ENCODE peak calls at places on chromosomes 12 and 14, in four cellular contexts. One of them, this sample, is unnamed. For H3K4me1, the result is how much of the 10 kb centered on the place peaks cover.

GRCh38 chr14:62934439-62934838 is 110.8 kb downstream of the KCNH5 start:
- DNase-seq in Karpas-422: no peak
- DNase-seq in PC-3: no peak
- DNase-seq in osteoblast: no peak
- DNase-seq in this sample: no peak

GRCh38 chr14:36069535-36069900 is 107.0 kb downstream of the PTCSC3 start:
- DNase-seq in Karpas-422: peak
- DNase-seq in PC-3: peak
- DNase-seq in osteoblast: no peak
- DNase-seq in this sample: peak

GRCh38 chr12:75634244-75635222 is 123.1 kb upstream of the KRR1 start:
- DNase-seq in Karpas-422: no peak
- DNase-seq in PC-3: no peak
- DNase-seq in osteoblast: no peak
- DNase-seq in this sample: no peak

GRCh38 chr12:41286426-41286825 is 98.3 kb downstream of the PDZRN4 start:
- DNase-seq in Karpas-422: no peak
- DNase-seq in PC-3: peak
- DNase-seq in osteoblast: no peak
- DNase-seq in this sample: peak

GRCh38 chr12:10151621-10152020 is 20.3 kb downstream of the OLR1 start:
- DNase-seq in Karpas-422: no peak
- DNase-seq in PC-3: no peak
- DNase-seq in osteoblast: no peak
- DNase-seq in this sample: no peak

GRCh38 chr12:124174949-124175348 is 119.9 kb upstream of the RFLNA start:
- DNase-seq in Karpas-422: no peak
- DNase-seq in PC-3: no peak
- DNase-seq in osteoblast: no peak
- DNase-seq in this sample: no peak

GRCh38 chr12:60279224-60279623 is 683.4 kb downstream of the SLC16A7 start:
- DNase-seq in Karpas-422: no peak
- DNase-seq in PC-3: peak
- DNase-seq in osteoblast: no peak
- DNase-seq in this sample: no peak

GRCh38 chr14:58243790-58244555 is 670 bp upstream of the PSMA3 start:
- DNase-seq in Karpas-422: peak
- DNase-seq in PC-3: peak
- DNase-seq in osteoblast: peak
- DNase-seq in this sample: peak

GRCh38 chr12:114476159-114476558 is 70.2 kb upstream of the TBX5 start:
- DNase-seq in Karpas-422: no peak
- DNase-seq in PC-3: peak
- DNase-seq in osteoblast: no peak
- DNase-seq in this sample: peak

GRCh38 chr12:127396720-127397119 is 870.2 kb upstream of the TMEM132C start:
- DNase-seq in Karpas-422: no peak
- DNase-seq in PC-3: no peak
- DNase-seq in osteoblast: no peak
- DNase-seq in this sample: no peak

GRCh38 chr12:109479761-109480160 is 2.3 kb downstream of the UBE3B start:
- DNase-seq in Karpas-422: no peak
- DNase-seq in PC-3: no peak
- DNase-seq in osteoblast: no peak
- DNase-seq in this sample: no peak

GRCh38 chr12:47903927-47904646 is 707 bp downstream of the VDR start:
- DNase-seq in Karpas-422: no peak
- DNase-seq in PC-3: peak
- DNase-seq in osteoblast: no peak
- DNase-seq in this sample: peak

GRCh38 chr14:57479197-57479596 is 14.5 kb downstream of the CCDC198 start:
- DNase-seq in Karpas-422: no peak
- DNase-seq in PC-3: no peak
- DNase-seq in osteoblast: no peak
- DNase-seq in this sample: no peak

GRCh38 chr12:108508243-108508642 is 6.8 kb upstream of the FICD start:
- DNase-seq in Karpas-422: no peak
- DNase-seq in PC-3: peak
- DNase-seq in osteoblast: no peak
- DNase-seq in this sample: no peak

GRCh38 chr14:46661728-46662127 is 10.1 kb upstream of the RPL10L start:
- DNase-seq in Karpas-422: no peak
- DNase-seq in PC-3: peak
- DNase-seq in osteoblast: no peak
- DNase-seq in this sample: peak

GRCh38 chr12:47834199-47835016 is 14.7 kb upstream of the HDAC7 start:
- DNase-seq in Karpas-422: peak
- DNase-seq in PC-3: no peak
- DNase-seq in osteoblast: peak
- DNase-seq in this sample: no peak

GRCh38 chr12:24615967-24616411 is 332.9 kb downstream of the BCAT1 start:
- DNase-seq in Karpas-422: no peak
- DNase-seq in PC-3: no peak
- DNase-seq in osteoblast: no peak
- DNase-seq in this sample: peak

DNA sequence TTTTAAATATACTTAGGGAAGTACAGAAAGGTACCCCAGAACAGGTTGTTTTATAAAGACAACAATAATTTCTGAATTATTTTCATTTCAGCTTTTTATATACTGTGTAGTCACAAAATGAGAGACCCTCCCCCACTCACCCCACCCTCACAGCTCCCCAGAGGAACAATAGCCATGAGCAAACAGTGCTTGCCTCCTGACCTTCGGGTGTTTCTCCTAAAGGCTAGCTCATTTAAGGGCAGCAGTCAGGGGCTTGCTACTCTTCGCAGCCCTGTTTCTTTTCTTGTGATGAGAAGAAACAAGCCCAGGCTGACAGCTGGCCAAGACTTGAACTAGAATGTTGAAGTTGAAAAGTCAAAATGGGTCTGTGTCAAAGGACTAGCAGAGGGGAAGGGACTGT is 133.9 kb upstream of the ARHGAP5 start:
- DNase-seq in Karpas-422: no peak
- DNase-seq in PC-3: no peak
- DNase-seq in osteoblast: no peak
- DNase-seq in this sample: no peak
- H3K4me1 ChIP-seq in Karpas-422: under half
- H3K4me1 ChIP-seq in PC-3: under half
- H3K4me1 ChIP-seq in osteoblast: under half
- H3K4me1 ChIP-seq in this sample: under half

GRCh38 chr12:31331242-31331641 is 5.3 kb upstream of the SINHCAF start:
- DNase-seq in Karpas-422: no peak
- DNase-seq in PC-3: no peak
- DNase-seq in osteoblast: no peak
- DNase-seq in this sample: no peak
- H3K4me2 ChIP-seq in Karpas-422: no peak
- H3K4me2 ChIP-seq in PC-3: no peak
- H3K4me2 ChIP-seq in osteoblast: no peak
- H3K4me2 ChIP-seq in this sample: no peak

DNA sequence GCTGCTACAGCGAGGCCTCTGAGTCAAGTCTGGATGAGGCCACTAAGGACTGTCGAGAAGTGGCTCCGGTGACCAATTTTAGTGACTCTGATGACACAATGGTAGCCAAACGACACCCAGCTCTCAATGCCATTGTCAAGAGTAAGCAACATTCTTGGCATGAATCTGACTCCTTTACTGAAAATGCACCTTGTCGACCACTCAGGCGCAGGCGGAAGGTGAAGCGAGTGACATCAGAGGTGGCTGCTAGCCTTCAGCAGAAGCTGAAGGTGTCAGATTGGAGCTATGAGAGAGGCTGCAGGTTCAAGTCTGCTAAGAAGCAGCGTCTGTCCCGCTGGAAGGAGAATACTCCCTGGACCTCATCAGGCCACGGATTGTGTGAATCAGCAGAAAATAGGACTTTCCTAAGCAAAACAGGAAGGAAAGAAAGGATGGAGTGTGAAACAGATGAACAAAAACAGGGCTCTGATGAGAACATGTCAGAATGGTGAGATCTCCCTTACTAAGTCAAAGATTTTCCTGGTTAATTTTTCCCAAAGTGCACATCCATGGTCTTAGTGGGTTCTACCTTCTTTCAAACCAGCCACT is 2.9 kb downstream of the GPATCH2L start:
- DNase-seq in Karpas-422: no peak
- DNase-seq in PC-3: no peak
- DNase-seq in osteoblast: no peak
- DNase-seq in this sample: no peak
- H3K27ac ChIP-seq in Karpas-422: no peak
- H3K27ac ChIP-seq in PC-3: no peak
- H3K27ac ChIP-seq in osteoblast: no peak
- H3K27ac ChIP-seq in this sample: no peak

GRCh38 chr12:69473229-69473628 is 3.0 kb downstream of the FRS2 start:
- DNase-seq in Karpas-422: no peak
- DNase-seq in PC-3: no peak
- DNase-seq in osteoblast: no peak
- DNase-seq in this sample: no peak
- H3K4me1 ChIP-seq in Karpas-422: under half
- H3K4me1 ChIP-seq in PC-3: under half
- H3K4me1 ChIP-seq in osteoblast: half or more
- H3K4me1 ChIP-seq in this sample: under half

GRCh38 chr12:89177802-89178201 is 174.5 kb downstream of the DUSP6 start:
- DNase-seq in Karpas-422: no peak
- DNase-seq in PC-3: no peak
- DNase-seq in osteoblast: no peak
- DNase-seq in this sample: no peak

GRCh38 chr12:89181271-89181920 is 170.9 kb downstream of the DUSP6 start:
- DNase-seq in Karpas-422: no peak
- DNase-seq in PC-3: peak
- DNase-seq in osteoblast: no peak
- DNase-seq in this sample: peak

GRCh38 chr12:89180496-89180895 is 171.8 kb downstream of the DUSP6 start:
- DNase-seq in Karpas-422: no peak
- DNase-seq in PC-3: no peak
- DNase-seq in osteoblast: no peak
- DNase-seq in this sample: no peak

GRCh38 chr12:89179245-89179644 is 173.1 kb downstream of the DUSP6 start:
- DNase-seq in Karpas-422: no peak
- DNase-seq in PC-3: peak
- DNase-seq in osteoblast: no peak
- DNase-seq in this sample: no peak

GRCh38 chr12:89179983-89180382 is 172.3 kb downstream of the DUSP6 start:
- DNase-seq in Karpas-422: no peak
- DNase-seq in PC-3: peak
- DNase-seq in osteoblast: no peak
- DNase-seq in this sample: peak
- H3K4me2 ChIP-seq in Karpas-422: no peak
- H3K4me2 ChIP-seq in PC-3: peak
- H3K4me2 ChIP-seq in osteoblast: no peak
- H3K4me2 ChIP-seq in this sample: no peak

DNA sequence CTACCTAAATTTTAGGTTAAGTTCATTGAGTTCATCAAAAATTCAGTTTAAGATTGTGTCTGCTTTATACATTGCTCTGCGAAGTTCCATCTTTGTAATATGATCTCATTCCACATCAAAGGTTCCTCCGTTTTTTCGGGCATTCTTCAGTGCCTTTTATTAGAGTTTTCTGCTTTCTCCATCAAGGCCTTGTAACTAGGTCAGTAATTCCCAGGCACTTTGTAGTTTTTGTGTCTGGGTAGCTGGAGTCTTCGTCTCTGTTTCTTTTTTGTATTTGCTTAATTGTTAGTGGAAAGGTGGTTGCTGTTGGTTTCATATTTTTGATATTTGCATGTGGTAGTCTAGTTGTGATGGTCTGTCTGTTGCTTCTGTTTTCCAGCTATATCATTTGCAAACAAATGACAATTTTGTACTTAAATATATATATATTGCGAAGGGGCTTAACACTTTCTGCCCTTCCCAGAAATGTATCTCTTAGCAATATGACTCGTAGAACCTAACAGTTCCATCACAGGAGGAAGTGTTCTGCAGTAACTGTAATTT is 88.6 kb upstream of the DYNC1H1 start:
- DNase-seq in Karpas-422: peak
- DNase-seq in PC-3: no peak
- DNase-seq in osteoblast: no peak
- DNase-seq in this sample: no peak
- H3K27ac ChIP-seq in Karpas-422: peak
- H3K27ac ChIP-seq in PC-3: no peak
- H3K27ac ChIP-seq in osteoblast: no peak
- H3K27ac ChIP-seq in this sample: peak

DNA sequence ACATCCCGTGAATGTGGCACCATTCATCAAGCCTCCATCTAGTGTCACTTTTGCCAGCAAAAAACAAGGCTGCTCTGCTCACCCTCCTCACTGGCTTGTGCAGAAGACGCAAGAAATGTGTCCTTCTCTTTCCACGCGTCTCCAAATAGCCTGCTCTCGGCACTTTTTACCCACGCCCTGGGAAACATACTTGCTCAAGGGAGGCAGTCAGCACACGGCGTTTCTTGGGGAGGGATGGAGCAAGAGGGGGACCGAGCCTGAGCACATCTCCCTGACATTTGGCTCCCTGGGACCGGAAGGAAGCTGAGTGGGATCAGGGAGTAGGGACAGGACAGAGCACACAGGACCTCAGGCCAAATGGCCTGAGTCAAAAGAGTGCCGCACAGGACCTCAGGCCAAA is 7.3 kb downstream of the BCL11B start:
- DNase-seq in Karpas-422: no peak
- DNase-seq in PC-3: no peak
- DNase-seq in osteoblast: peak
- DNase-seq in this sample: no peak
- H3K4me1 ChIP-seq in Karpas-422: under half
- H3K4me1 ChIP-seq in PC-3: under half
- H3K4me1 ChIP-seq in osteoblast: under half
- H3K4me1 ChIP-seq in this sample: under half

GRCh38 chr12:52716061-52716460 is 12.7 kb upstream of the KRT77 start:
- DNase-seq in Karpas-422: no peak
- DNase-seq in PC-3: no peak
- DNase-seq in osteoblast: no peak
- DNase-seq in this sample: no peak

GRCh38 chr12:52713960-52714886 is 10.9 kb upstream of the KRT77 start:
- DNase-seq in Karpas-422: no peak
- DNase-seq in PC-3: no peak
- DNase-seq in osteoblast: no peak
- DNase-seq in this sample: peak

GRCh38 chr12:52710744-52711143 is 7.4 kb upstream of the KRT77 start:
- DNase-seq in Karpas-422: peak
- DNase-seq in PC-3: no peak
- DNase-seq in osteoblast: no peak
- DNase-seq in this sample: no peak

GRCh38 chr12:52715416-52715815 is 12.1 kb upstream of the KRT77 start:
- DNase-seq in Karpas-422: no peak
- DNase-seq in PC-3: peak
- DNase-seq in osteoblast: no peak
- DNase-seq in this sample: no peak

GRCh38 chr12:52714887-52715281 is 11.6 kb upstream of the KRT77 start:
- DNase-seq in Karpas-422: no peak
- DNase-seq in PC-3: no peak
- DNase-seq in osteoblast: no peak
- DNase-seq in this sample: no peak
- H3K4me2 ChIP-seq in Karpas-422: no peak
- H3K4me2 ChIP-seq in PC-3: no peak
- H3K4me2 ChIP-seq in osteoblast: no peak
- H3K4me2 ChIP-seq in this sample: no peak

This sample was measured in hepatocyte.